ENCODE peak calls at places on chromosomes 6 and 20, in five cellular contexts. One of them, this sample, is unnamed.

GRCh38 chr6:11432713-11433450 is 104.7 kb upstream of the TMEM170B start:
- DNase-seq in gastrocnemius medialis: no peak
- DNase-seq in AG10803: peak
- DNase-seq in psoas muscle: no peak
- DNase-seq in tibial artery: no peak
- DNase-seq in this sample: peak

GRCh38 chr6:7085911-7086310 is 21.9 kb upstream of the RREB1 start:
- DNase-seq in gastrocnemius medialis: peak
- DNase-seq in AG10803: peak
- DNase-seq in psoas muscle: peak
- DNase-seq in tibial artery: no peak
- DNase-seq in this sample: peak

GRCh38 chr20:33037456-33037855 is 6.0 kb downstream of the BPIFB6 start:
- DNase-seq in gastrocnemius medialis: no peak
- DNase-seq in AG10803: no peak
- DNase-seq in psoas muscle: peak
- DNase-seq in tibial artery: no peak
- DNase-seq in this sample: no peak

GRCh38 chr6:116954335-116954734 is 77.3 kb downstream of the RFX6 start:
- DNase-seq in gastrocnemius medialis: no peak
- DNase-seq in AG10803: no peak
- DNase-seq in psoas muscle: no peak
- DNase-seq in tibial artery: no peak
- DNase-seq in this sample: no peak

GRCh38 chr6:31952140-31952805 is 6.4 kb downstream of the CFB start:
- DNase-seq in gastrocnemius medialis: peak
- DNase-seq in AG10803: peak
- DNase-seq in psoas muscle: peak
- DNase-seq in tibial artery: no peak
- DNase-seq in this sample: peak

GRCh38 chr6:27426045-27426620 is 37.6 kb downstream of the ZNF391 start:
- DNase-seq in gastrocnemius medialis: no peak
- DNase-seq in AG10803: no peak
- DNase-seq in psoas muscle: no peak
- DNase-seq in tibial artery: no peak
- DNase-seq in this sample: no peak

GRCh38 chr6:44730771-44731391 is 343.4 kb downstream of the CDC5L start:
- DNase-seq in gastrocnemius medialis: no peak
- DNase-seq in AG10803: peak
- DNase-seq in psoas muscle: no peak
- DNase-seq in tibial artery: no peak
- DNase-seq in this sample: no peak

GRCh38 chr6:22102671-22103070 is 194.2 kb downstream of the PRL start:
- DNase-seq in gastrocnemius medialis: no peak
- DNase-seq in AG10803: no peak
- DNase-seq in psoas muscle: no peak
- DNase-seq in tibial artery: no peak
- DNase-seq in this sample: no peak

GRCh38 chr20:52494244-52494643 is 302.7 kb upstream of the ZFP64 start:
- DNase-seq in gastrocnemius medialis: no peak
- DNase-seq in AG10803: peak
- DNase-seq in psoas muscle: no peak
- DNase-seq in tibial artery: no peak
- DNase-seq in this sample: peak

GRCh38 chr20:835220-836045 is 1.9 kb downstream of the FAM110A start:
- DNase-seq in gastrocnemius medialis: peak
- DNase-seq in AG10803: no peak
- DNase-seq in psoas muscle: peak
- DNase-seq in tibial artery: no peak
- DNase-seq in this sample: no peak
- TF ChIP-seq CTCF in gastrocnemius medialis: no peak
- TF ChIP-seq CTCF in AG10803: no peak
- TF ChIP-seq CTCF in psoas muscle: no peak
- TF ChIP-seq CTCF in tibial artery: no peak
- TF ChIP-seq CTCF in this sample: no peak

DNA sequence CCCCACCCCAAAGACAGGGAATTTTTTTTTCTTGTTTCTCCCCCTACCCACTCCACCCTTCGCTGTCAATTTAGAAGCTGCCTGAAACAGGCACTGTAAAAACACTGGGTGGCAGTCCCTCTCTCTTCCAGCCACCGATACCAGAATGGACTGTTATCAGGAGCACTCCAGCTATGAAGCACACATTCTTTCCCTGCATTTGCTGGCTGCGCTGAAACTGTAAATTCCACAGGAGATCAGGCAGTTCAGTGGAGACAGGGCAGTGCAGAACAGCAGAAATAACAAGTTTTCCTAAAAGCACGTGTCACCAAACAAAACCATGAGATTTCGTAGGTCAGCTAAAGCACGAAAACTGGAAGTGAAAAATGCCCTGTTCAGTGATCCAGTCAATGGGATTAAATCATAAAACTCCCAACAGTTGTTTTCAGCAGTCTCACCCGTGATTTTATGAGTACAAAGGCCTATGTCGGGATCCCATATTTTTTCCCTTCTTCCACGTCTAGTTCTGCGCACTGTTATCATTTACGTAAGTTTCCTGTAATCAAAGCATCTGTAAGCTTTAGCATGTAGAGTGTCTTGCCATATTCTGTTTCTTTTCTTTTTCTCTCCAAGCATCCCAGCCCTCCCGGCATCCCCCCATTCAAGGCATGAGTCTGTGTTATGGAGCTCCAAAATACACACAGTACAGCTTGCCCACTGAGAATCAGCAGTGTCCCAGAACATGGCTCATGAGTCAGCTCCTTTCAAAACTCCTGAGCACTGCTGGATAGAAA is 359.9 kb upstream of the EPHA7 start:
- DNase-seq in gastrocnemius medialis: no peak
- DNase-seq in AG10803: no peak
- DNase-seq in psoas muscle: no peak
- DNase-seq in tibial artery: no peak
- DNase-seq in this sample: peak
- TF ChIP-seq CTCF in gastrocnemius medialis: no peak
- TF ChIP-seq CTCF in AG10803: no peak
- TF ChIP-seq CTCF in psoas muscle: no peak
- TF ChIP-seq CTCF in tibial artery: no peak
- TF ChIP-seq CTCF in this sample: peak

GRCh38 chr6:23414922-23415321 is 711.1 kb upstream of the NRSN1 start:
- DNase-seq in gastrocnemius medialis: no peak
- DNase-seq in AG10803: no peak
- DNase-seq in psoas muscle: no peak
- DNase-seq in tibial artery: no peak
- DNase-seq in this sample: no peak

GRCh38 chr6:23412770-23413169 is 713.2 kb upstream of the NRSN1 start:
- DNase-seq in gastrocnemius medialis: no peak
- DNase-seq in AG10803: no peak
- DNase-seq in psoas muscle: no peak
- DNase-seq in tibial artery: no peak
- DNase-seq in this sample: no peak

GRCh38 chr6:23415819-23416427 is 710.1 kb upstream of the NRSN1 start:
- DNase-seq in gastrocnemius medialis: no peak
- DNase-seq in AG10803: no peak
- DNase-seq in psoas muscle: no peak
- DNase-seq in tibial artery: no peak
- DNase-seq in this sample: no peak

GRCh38 chr6:23413327-23414203 is 712.5 kb upstream of the NRSN1 start:
- DNase-seq in gastrocnemius medialis: no peak
- DNase-seq in AG10803: peak
- DNase-seq in psoas muscle: no peak
- DNase-seq in tibial artery: no peak
- DNase-seq in this sample: no peak

GRCh38 chr6:23414204-23414501 is 711.9 kb upstream of the NRSN1 start:
- DNase-seq in gastrocnemius medialis: no peak
- DNase-seq in AG10803: peak
- DNase-seq in psoas muscle: no peak
- DNase-seq in tibial artery: no peak
- DNase-seq in this sample: peak
- TF ChIP-seq CTCF in gastrocnemius medialis: no peak
- TF ChIP-seq CTCF in AG10803: peak
- TF ChIP-seq CTCF in psoas muscle: peak
- TF ChIP-seq CTCF in tibial artery: peak
- TF ChIP-seq CTCF in this sample: peak

GRCh38 chr6:169212897-169213813 is 40.5 kb downstream of the THBS2 start:
- DNase-seq in gastrocnemius medialis: peak
- DNase-seq in AG10803: peak
- DNase-seq in psoas muscle: peak
- DNase-seq in tibial artery: peak
- DNase-seq in this sample: peak
- TF ChIP-seq CTCF in gastrocnemius medialis: peak
- TF ChIP-seq CTCF in AG10803: peak
- TF ChIP-seq CTCF in psoas muscle: peak
- TF ChIP-seq CTCF in tibial artery: peak
- TF ChIP-seq CTCF in this sample: peak

DNA sequence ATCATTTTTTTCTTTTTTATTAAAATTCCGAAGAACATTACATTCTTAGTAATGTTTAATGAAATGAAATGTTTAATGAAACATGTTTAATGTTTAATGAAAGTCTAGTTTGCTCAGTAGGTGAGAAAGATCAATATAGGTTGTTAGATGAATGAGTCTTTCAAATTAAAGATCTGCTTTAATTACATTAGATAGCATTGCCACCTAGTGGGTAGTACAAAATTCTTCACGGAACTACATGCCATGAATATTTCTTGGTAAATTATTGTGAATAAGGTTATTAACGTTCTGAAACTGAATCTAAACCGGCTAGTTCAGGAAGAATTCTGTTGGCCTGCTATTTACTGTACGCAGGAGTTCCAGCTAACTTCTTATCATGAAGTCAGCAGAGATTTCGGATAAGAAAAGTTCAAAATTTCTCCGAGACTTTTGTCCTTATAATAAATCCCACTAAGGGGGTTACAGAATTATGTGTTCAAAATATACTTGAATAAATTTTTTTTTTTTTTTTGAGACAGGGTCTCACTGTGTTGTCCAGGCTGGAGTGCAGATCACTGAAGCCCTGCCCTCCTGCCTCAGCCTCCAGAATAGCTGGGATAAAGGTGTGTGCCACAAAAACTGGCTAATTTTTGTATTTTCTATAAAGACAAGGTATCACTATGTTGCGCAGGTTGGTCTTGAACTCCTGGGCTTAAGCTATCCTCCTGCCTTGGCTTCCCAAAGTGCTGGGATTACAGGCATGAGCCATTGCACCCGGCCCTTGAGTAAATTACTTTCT is 7.9 kb upstream of the GMNN start:
- DNase-seq in gastrocnemius medialis: no peak
- DNase-seq in AG10803: peak
- DNase-seq in psoas muscle: no peak
- DNase-seq in tibial artery: no peak
- DNase-seq in this sample: peak
- TF ChIP-seq CTCF in gastrocnemius medialis: peak
- TF ChIP-seq CTCF in AG10803: peak
- TF ChIP-seq CTCF in psoas muscle: peak
- TF ChIP-seq CTCF in tibial artery: peak
- TF ChIP-seq CTCF in this sample: peak

GRCh38 chr6:94052754-94053153 is 633.4 kb upstream of the EPHA7 start:
- DNase-seq in gastrocnemius medialis: no peak
- DNase-seq in AG10803: no peak
- DNase-seq in psoas muscle: no peak
- DNase-seq in tibial artery: no peak
- DNase-seq in this sample: peak
- TF ChIP-seq CTCF in gastrocnemius medialis: no peak
- TF ChIP-seq CTCF in AG10803: no peak
- TF ChIP-seq CTCF in psoas muscle: no peak
- TF ChIP-seq CTCF in tibial artery: no peak
- TF ChIP-seq CTCF in this sample: peak

GRCh38 chr6:94251878-94252277 is 832.5 kb upstream of the EPHA7 start:
- DNase-seq in gastrocnemius medialis: no peak
- DNase-seq in AG10803: no peak
- DNase-seq in psoas muscle: no peak
- DNase-seq in tibial artery: no peak
- DNase-seq in this sample: no peak

DNA sequence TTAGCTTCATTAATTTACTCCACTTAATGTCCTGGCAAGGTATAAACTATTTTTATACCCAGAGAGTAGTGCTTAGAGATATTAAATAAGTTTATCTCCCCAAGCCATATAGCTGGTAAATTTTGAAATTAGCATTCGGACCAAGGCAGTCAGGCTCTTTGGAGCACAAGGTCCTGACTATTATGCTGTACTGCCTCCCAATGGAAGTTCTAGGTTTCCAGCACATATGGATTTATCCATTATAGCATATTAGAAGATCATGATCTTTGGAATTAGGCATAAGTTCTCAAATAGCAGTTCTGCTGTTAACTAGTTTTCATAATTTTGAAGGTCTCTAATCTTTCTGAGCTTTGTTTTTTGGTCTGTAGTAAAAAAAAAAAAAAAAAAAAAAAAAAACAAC is 835.3 kb upstream of the EPHA7 start:
- DNase-seq in gastrocnemius medialis: no peak
- DNase-seq in AG10803: no peak
- DNase-seq in psoas muscle: no peak
- DNase-seq in tibial artery: no peak
- DNase-seq in this sample: peak
- TF ChIP-seq CTCF in gastrocnemius medialis: no peak
- TF ChIP-seq CTCF in AG10803: no peak
- TF ChIP-seq CTCF in psoas muscle: no peak
- TF ChIP-seq CTCF in tibial artery: no peak
- TF ChIP-seq CTCF in this sample: peak

GRCh38 chr6:53101006-53101405 is 35.8 kb downstream of the FBXO9 start:
- DNase-seq in gastrocnemius medialis: no peak
- DNase-seq in AG10803: no peak
- DNase-seq in psoas muscle: no peak
- DNase-seq in tibial artery: no peak
- DNase-seq in this sample: no peak

GRCh38 chr6:53107091-53107490 is 41.5 kb downstream of the GCM1 start:
- DNase-seq in gastrocnemius medialis: no peak
- DNase-seq in AG10803: peak
- DNase-seq in psoas muscle: no peak
- DNase-seq in tibial artery: no peak
- DNase-seq in this sample: peak

GRCh38 chr6:53104916-53105315 is 39.7 kb downstream of the FBXO9 start:
- DNase-seq in gastrocnemius medialis: no peak
- DNase-seq in AG10803: peak
- DNase-seq in psoas muscle: no peak
- DNase-seq in tibial artery: no peak
- DNase-seq in this sample: no peak

GRCh38 chr6:53100561-53100960 is 35.4 kb downstream of the FBXO9 start:
- DNase-seq in gastrocnemius medialis: no peak
- DNase-seq in AG10803: peak
- DNase-seq in psoas muscle: no peak
- DNase-seq in tibial artery: no peak
- DNase-seq in this sample: no peak

DNA sequence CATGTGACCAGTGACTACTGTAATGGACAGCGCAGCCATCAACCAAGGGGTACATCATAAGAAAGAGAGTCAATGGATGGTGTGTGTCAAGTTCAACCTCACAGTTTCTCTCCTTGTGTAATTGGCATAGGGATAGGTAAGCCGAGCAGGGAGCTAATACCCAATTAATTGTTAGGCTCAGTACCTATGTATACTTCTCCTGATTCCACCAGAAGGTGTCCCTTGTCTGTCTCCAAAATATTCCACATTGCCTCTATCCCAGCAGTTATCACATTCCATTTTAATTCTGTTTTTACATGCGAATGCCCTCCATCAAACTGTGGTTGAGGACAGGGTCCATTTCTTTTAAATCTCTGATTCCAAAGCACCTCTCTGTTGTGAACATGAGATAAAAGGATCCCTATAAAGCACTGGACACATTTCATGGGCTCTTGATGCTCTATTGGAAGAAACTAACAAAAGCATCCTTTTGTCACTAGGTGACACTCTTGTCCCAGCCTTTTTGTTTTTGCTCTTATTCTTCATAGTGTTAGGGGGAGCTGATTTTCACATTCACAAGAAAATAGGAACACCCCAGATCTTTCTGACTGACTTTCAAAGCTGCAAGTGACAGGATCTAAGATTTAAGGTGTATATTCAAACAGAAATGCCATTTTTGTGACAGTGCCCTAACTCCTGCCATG is 38.9 kb downstream of the FBXO9 start:
- DNase-seq in gastrocnemius medialis: no peak
- DNase-seq in AG10803: no peak
- DNase-seq in psoas muscle: no peak
- DNase-seq in tibial artery: no peak
- DNase-seq in this sample: peak
- TF ChIP-seq CTCF in gastrocnemius medialis: no peak
- TF ChIP-seq CTCF in AG10803: no peak
- TF ChIP-seq CTCF in psoas muscle: peak
- TF ChIP-seq CTCF in tibial artery: no peak
- TF ChIP-seq CTCF in this sample: no peak

This sample was measured in cardiac fibroblast.